ENCODE peak calls at places on chromosomes 2 and 18, in five cellular contexts. N is upper lobe of right lung, M is neuronal stem cell, Z is small intestine, T is astrocyte of the cerebellum. W is an unnamed sample.

GRCh38 chr2:203569677-203570316 is 34.7 kb upstream of the RAPH1 start:
- DNase-seq in N (no peak), Z (peak), M (no peak), T (no peak), W (no peak)

GRCh38 chr18:23186781-23187180 is 51.5 kb downstream of the CABLES1 start:
- DNase-seq in N (no peak), Z (no peak), T (no peak), M (no peak), W (no peak)

GRCh38 chr18:77635441-77635840 is 385.8 kb downstream of the GALR1 start:
- DNase-seq in T (no peak), M (no peak), N (no peak), Z (no peak), W (peak)

GRCh38 chr2:1717129-1717528 is 27.2 kb downstream of the PXDN start:
- DNase-seq in T (peak), M (no peak), N (no peak), Z (no peak), W (no peak)

GRCh38 chr18:36829362-36830140 is 624 bp downstream of the KIAA1328 start:
- DNase-seq in T (no peak), M (no peak), Z (peak), N (no peak), W (no peak)

GRCh38 chr2:96899084-96899735 is 29.3 kb upstream of the SEMA4C start:
- DNase-seq in N (no peak), Z (no peak), M (no peak), T (no peak), W (no peak)

GRCh38 chr2:38394903-38395341 is 17.8 kb upstream of the ATL2 start:
- DNase-seq in M (no peak), Z (no peak), T (peak), N (no peak), W (no peak)

GRCh38 chr2:30177861-30178465 is 31.2 kb downstream of the YPEL5 start:
- DNase-seq in Z (no peak), N (no peak), T (no peak), M (no peak), W (no peak)

GRCh38 chr2:167144179-167144898 is 256.1 kb downstream of the XIRP2 start:
- DNase-seq in Z (no peak), N (no peak), T (no peak), M (no peak), W (peak)

GRCh38 chr2:112137516-112138142 is 556 bp upstream of the FBLN7 start:
- DNase-seq in M (no peak), N (no peak), T (no peak), Z (peak), W (no peak)

GRCh38 chr2:188551671-188552070 is 260.0 kb downstream of the GULP1 start:
- DNase-seq in M (no peak), Z (no peak), N (no peak), T (no peak), W (no peak)

GRCh38 chr2:647003-647560 is 30.1 kb downstream of the TMEM18 start:
- DNase-seq in M (no peak), T (no peak), N (no peak), Z (no peak), W (no peak)

GRCh38 chr2:31835450-31835849 is 175.4 kb downstream of the MEMO1 start:
- DNase-seq in Z (no peak), M (no peak), N (no peak), T (no peak), W (no peak)

GRCh38 chr18:79528846-79529245 is 133.1 kb downstream of the NFATC1 start:
- DNase-seq in T (peak), M (peak), Z (peak), N (peak), W (no peak)

GRCh38 chr2:41781082-41781481 is 266.7 kb upstream of the PKDCC start:
- DNase-seq in T (no peak), Z (no peak), M (no peak), N (no peak), W (no peak)

GRCh38 chr18:74521068-74521725 is 13.1 kb upstream of the CNDP1 start:
- DNase-seq in T (no peak), M (no peak), N (peak), Z (no peak), W (no peak)

GRCh38 chr2:170084820-170085475 is 93.0 kb upstream of the MYO3B start:
- DNase-seq in N (no peak), M (no peak), T (no peak), Z (no peak), W (no peak)

GRCh38 chr18:50879302-50880107 is 587 bp downstream of the ME2 start:
- DNase-seq in Z (peak), N (peak), T (no peak), M (peak), W (no peak)

GRCh38 chr2:108404784-108405397 is 27.1 kb downstream of the SULT1C4 start:
- DNase-seq in T (no peak), M (no peak), N (no peak), Z (no peak), W (no peak)

GRCh38 chr2:204468689-204469429 is 76.4 kb upstream of the PARD3B start:
- DNase-seq in Z (no peak), M (no peak), T (peak), N (no peak), W (peak)

GRCh38 chr2:10688921-10689807 is 611 bp downstream of the NOL10 start:
- DNase-seq in T (no peak), M (peak), N (no peak), Z (peak), W (no peak)

GRCh38 chr2:107729456-107729855 is 97.2 kb upstream of the RGPD4 start:
- DNase-seq in N (no peak), T (no peak), Z (no peak), M (no peak), W (no peak)

GRCh38 chr2:21836261-21836660 is 712.5 kb downstream of the TDRD15 start:
- DNase-seq in N (no peak), M (no peak), Z (no peak), T (no peak), W (peak)

GRCh38 chr2:182625814-182626213 is 90.2 kb upstream of the DNAJC10 start:
- DNase-seq in N (no peak), Z (no peak), M (no peak), T (no peak), W (no peak)

GRCh38 chr2:219289537-219290361 is 10.6 kb downstream of the DNAJB2 start:
- DNase-seq in Z (no peak), N (peak), T (peak), M (no peak), W (peak)

GRCh38 chr2:45669109-45669508 is 17.6 kb downstream of the PRKCE start:
- DNase-seq in Z (no peak), M (no peak), N (no peak), T (no peak), W (no peak)

GRCh38 chr18:79846936-79847557 is 49.3 kb downstream of the KCNG2 start:
- DNase-seq in T (no peak), M (no peak), Z (no peak), N (peak), W (no peak)

GRCh38 chr2:72138011-72138881 is 9.4 kb downstream of the CYP26B1 start:
- DNase-seq in T (no peak), M (no peak), Z (peak), N (peak), W (no peak)

GRCh38 chr2:18957909-18958308 is 368.5 kb upstream of the NT5C1B start:
- DNase-seq in Z (no peak), N (no peak), M (no peak), T (no peak), W (no peak)

GRCh38 chr2:121974919-121975654 is 219.6 kb downstream of the TSN start:
- DNase-seq in Z (peak), M (peak), T (peak), N (no peak), W (peak)

GRCh38 chr2:74387346-74387745 is 7.2 kb upstream of the DCTN1 start:
- DNase-seq in Z (no peak), M (no peak), N (no peak), T (no peak), W (no peak)

DNA sequence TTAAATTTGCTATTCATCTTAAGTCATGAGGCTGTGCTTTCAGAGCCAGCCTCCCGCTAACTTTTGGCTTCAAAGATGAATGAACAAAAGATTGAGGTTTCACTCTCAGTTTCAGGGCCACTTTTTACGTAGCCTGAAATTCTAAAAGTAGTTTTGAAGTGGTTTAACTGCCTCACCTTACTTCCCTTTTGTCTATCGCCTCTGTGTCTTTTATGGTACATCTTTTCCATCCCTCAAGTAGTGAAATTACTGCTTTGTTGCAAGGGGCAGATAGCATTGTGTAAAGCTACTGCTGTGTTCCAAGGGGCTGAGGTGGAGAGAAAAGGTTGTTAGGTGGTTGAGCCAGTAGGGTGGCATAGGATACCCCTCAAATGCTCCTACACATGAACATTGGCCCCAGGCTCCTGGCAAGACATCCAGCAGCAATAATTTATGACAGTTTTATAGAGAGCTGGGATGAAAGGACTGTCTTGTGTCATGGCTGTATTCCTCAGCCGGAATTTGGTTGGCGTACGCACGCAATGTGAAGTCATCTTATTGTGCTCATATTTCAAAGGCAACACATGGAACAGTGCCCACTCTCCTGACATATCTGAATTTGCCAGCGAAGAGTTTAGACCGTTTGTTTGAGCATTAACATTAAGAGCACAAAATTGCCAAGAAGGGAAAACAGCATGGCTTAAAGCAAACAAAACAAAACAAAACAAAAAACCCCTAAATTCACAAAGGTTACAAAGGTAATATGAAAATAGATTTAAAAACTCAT is 32.2 kb downstream of the QPCT start:
- DNase-seq in T (peak), N (no peak), M (no peak), Z (no peak), W (peak)
- H3K4me3 ChIP-seq in T (peak), N (no peak), M (no peak), Z (no peak), W (no peak)

DNA sequence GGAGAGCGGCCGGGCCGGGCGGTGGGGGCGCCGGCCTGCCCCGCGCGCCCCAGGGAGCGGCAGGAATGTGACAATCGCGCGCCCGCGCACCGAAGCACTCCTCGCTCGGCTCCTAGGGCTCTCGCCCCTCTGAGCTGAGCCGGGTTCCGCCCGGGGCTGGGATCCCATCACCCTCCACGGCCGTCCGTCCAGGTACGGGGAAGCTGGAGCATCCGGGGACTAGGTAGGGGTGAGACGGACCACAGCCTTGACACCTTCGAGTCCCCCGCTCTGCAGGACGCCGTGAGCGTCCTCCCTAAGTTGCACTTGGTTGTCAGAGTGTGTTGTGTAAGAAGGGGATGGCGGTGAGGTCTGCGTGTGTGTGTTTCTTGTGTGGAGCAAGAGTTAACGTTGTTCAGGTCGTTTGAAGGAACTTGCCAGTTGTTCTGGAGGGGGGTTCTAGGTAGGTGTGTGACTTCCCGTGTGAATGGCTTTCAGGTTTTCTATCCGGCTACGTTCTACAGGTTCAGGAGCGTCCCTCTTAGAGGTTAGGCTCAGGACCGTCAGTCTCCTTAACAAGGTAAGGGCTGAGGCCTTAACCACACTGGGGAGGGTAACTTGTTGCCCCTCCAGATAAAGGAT is 393 bp downstream of the IL1R1 start:
- DNase-seq in T (no peak), Z (no peak), N (no peak), M (peak), W (no peak)
- H3K4me3 ChIP-seq in T (peak), Z (peak), N (peak), M (no peak), W (peak)

GRCh38 chr2:6832556-6832955 is 33.2 kb downstream of the CMPK2 start:
- DNase-seq in M (no peak), Z (no peak), T (no peak), N (no peak), W (no peak)
- H3K4me3 ChIP-seq in M (no peak), Z (no peak), T (no peak), N (no peak), W (no peak)

GRCh38 chr2:24077535-24077877 is 1.4 kb upstream of the SF3B6 start:
- DNase-seq in N (no peak), T (no peak), Z (peak), M (no peak), W (no peak)
- H3K4me3 ChIP-seq in N (peak), T (peak), Z (peak), M (peak), W (peak)

GRCh38 chr2:113150258-113150601 is 22.8 kb downstream of the IL1RN start:
- DNase-seq in N (no peak), Z (no peak), T (no peak), M (no peak), W (no peak)
- H3K4me3 ChIP-seq in N (no peak), Z (no peak), T (no peak), M (no peak), W (no peak)

W was measured in skeletal muscle cell.